ENCODE peak calls at places on chromosomes 5 and 9, in five cellular contexts. L is IMR-90, I is brain microvascular endothelial cell, H is GM23248, B is NCI-H1092 treated with DMSO at 0.1 percent for 48 hours. S is an unnamed sample.

GRCh38 chr5:157189223-157189622 is 8.6 kb downstream of the ITK start:
- DNase-seq in L (no peak), I (no peak), H (no peak), B (no peak), S (no peak)

GRCh38 chr5:2546983-2547382 is 204.5 kb downstream of the IRX2 start:
- DNase-seq in L (no peak), I (no peak), H (no peak), B (no peak), S (no peak)

GRCh38 chr5:89071101-89071940 is 188.3 kb upstream of the MEF2C start:
- DNase-seq in L (no peak), I (no peak), H (no peak), B (no peak), S (no peak)

GRCh38 chr9:5644522-5644921 is 15.6 kb downstream of the RIC1 start:
- DNase-seq in L (peak), I (no peak), H (peak), B (no peak), S (no peak)

GRCh38 chr5:139711852-139712171 is 63.7 kb downstream of the CXXC5 start:
- DNase-seq in L (no peak), I (no peak), H (no peak), B (peak), S (no peak)

GRCh38 chr5:59116231-59116900 is 533.5 kb downstream of the RAB3C start:
- DNase-seq in L (peak), I (no peak), H (no peak), B (no peak), S (no peak)

GRCh38 chr9:137745541-137745991 is 126.8 kb downstream of the EHMT1 start:
- DNase-seq in L (peak), I (peak), H (peak), B (no peak), S (peak)

GRCh38 chr9:98551511-98552286 is 157.0 kb downstream of the GABBR2 start:
- DNase-seq in L (peak), I (peak), H (peak), B (no peak), S (peak)

GRCh38 chr5:52521236-52521635 is 266.5 kb upstream of the ITGA1 start:
- DNase-seq in L (no peak), I (no peak), H (no peak), B (no peak), S (no peak)

GRCh38 chr5:163705983-163706771 is 200.8 kb downstream of the MAT2B start:
- DNase-seq in L (peak), I (no peak), H (peak), B (no peak), S (peak)

S was measured in astrocyte of the spinal cord.